ENCODE peak calls at places on chromosomes 12 and 14, in nine cellular contexts. One of them, this sample, is unnamed.

GRCh38 chr12:127944211-127944899 is 322.6 kb upstream of the TMEM132C start:
- DNase-seq in mesothelial cell of epicardium: no peak
- DNase-seq in amniotic epithelial cell: no peak
- DNase-seq in T1000: no peak
- DNase-seq in D721Med: no peak
- DNase-seq in GM13976: no peak
- DNase-seq in stimulated activated CD4-positive, alpha-beta T cell treated with anti-CD3 and anti-CD28 coated beads, Interleukin-1b, Interleukin-23, amount 100 ng/mL, for 1 hour: no peak
- DNase-seq in fibroblast of lung: no peak
- DNase-seq in CD4-positive, alpha-beta T cell: no peak
- DNase-seq in this sample: no peak

GRCh38 chr12:14845350-14845750 is 2.0 kb upstream of the ART4 start:
- DNase-seq in mesothelial cell of epicardium: no peak
- DNase-seq in amniotic epithelial cell: peak
- DNase-seq in T1000: peak
- DNase-seq in D721Med: peak
- DNase-seq in GM13976: peak
- DNase-seq in stimulated activated CD4-positive, alpha-beta T cell treated with anti-CD3 and anti-CD28 coated beads, Interleukin-1b, Interleukin-23, amount 100 ng/mL, for 1 hour: peak
- DNase-seq in fibroblast of lung: peak
- DNase-seq in CD4-positive, alpha-beta T cell: peak
- DNase-seq in this sample: peak

GRCh38 chr14:96135285-96135684 is 69.4 kb upstream of the BDKRB2 start:
- DNase-seq in mesothelial cell of epicardium: no peak
- DNase-seq in amniotic epithelial cell: no peak
- DNase-seq in T1000: no peak
- DNase-seq in D721Med: no peak
- DNase-seq in GM13976: no peak
- DNase-seq in stimulated activated CD4-positive, alpha-beta T cell treated with anti-CD3 and anti-CD28 coated beads, Interleukin-1b, Interleukin-23, amount 100 ng/mL, for 1 hour: no peak
- DNase-seq in fibroblast of lung: no peak
- DNase-seq in CD4-positive, alpha-beta T cell: no peak
- DNase-seq in this sample: no peak

GRCh38 chr14:104341532-104342434 is 203.4 kb downstream of the KIF26A start:
- DNase-seq in mesothelial cell of epicardium: peak
- DNase-seq in amniotic epithelial cell: no peak
- DNase-seq in T1000: no peak
- DNase-seq in D721Med: peak
- DNase-seq in GM13976: no peak
- DNase-seq in stimulated activated CD4-positive, alpha-beta T cell treated with anti-CD3 and anti-CD28 coated beads, Interleukin-1b, Interleukin-23, amount 100 ng/mL, for 1 hour: no peak
- DNase-seq in fibroblast of lung: no peak
- DNase-seq in CD4-positive, alpha-beta T cell: no peak
- DNase-seq in this sample: peak

GRCh38 chr12:121893901-121894540 is 5.4 kb downstream of the PSMD9 start:
- DNase-seq in mesothelial cell of epicardium: no peak
- DNase-seq in amniotic epithelial cell: peak
- DNase-seq in T1000: no peak
- DNase-seq in D721Med: no peak
- DNase-seq in GM13976: no peak
- DNase-seq in stimulated activated CD4-positive, alpha-beta T cell treated with anti-CD3 and anti-CD28 coated beads, Interleukin-1b, Interleukin-23, amount 100 ng/mL, for 1 hour: no peak
- DNase-seq in fibroblast of lung: peak
- DNase-seq in CD4-positive, alpha-beta T cell: no peak
- DNase-seq in this sample: no peak

GRCh38 chr12:51823875-51824565 is 24.5 kb downstream of the FIGNL2 start:
- DNase-seq in mesothelial cell of epicardium: no peak
- DNase-seq in amniotic epithelial cell: peak
- DNase-seq in T1000: no peak
- DNase-seq in D721Med: no peak
- DNase-seq in GM13976: no peak
- DNase-seq in stimulated activated CD4-positive, alpha-beta T cell treated with anti-CD3 and anti-CD28 coated beads, Interleukin-1b, Interleukin-23, amount 100 ng/mL, for 1 hour: no peak
- DNase-seq in fibroblast of lung: peak
- DNase-seq in CD4-positive, alpha-beta T cell: no peak
- DNase-seq in this sample: peak

GRCh38 chr14:32470161-32470705 is 141.1 kb downstream of the AKAP6 start:
- DNase-seq in mesothelial cell of epicardium: no peak
- DNase-seq in amniotic epithelial cell: no peak
- DNase-seq in T1000: no peak
- DNase-seq in D721Med: no peak
- DNase-seq in GM13976: no peak
- DNase-seq in stimulated activated CD4-positive, alpha-beta T cell treated with anti-CD3 and anti-CD28 coated beads, Interleukin-1b, Interleukin-23, amount 100 ng/mL, for 1 hour: no peak
- DNase-seq in fibroblast of lung: no peak
- DNase-seq in CD4-positive, alpha-beta T cell: no peak
- DNase-seq in this sample: no peak

GRCh38 chr14:55047301-55048053 is 4.0 kb upstream of the MAPK1IP1L start:
- DNase-seq in mesothelial cell of epicardium: no peak
- DNase-seq in amniotic epithelial cell: no peak
- DNase-seq in T1000: no peak
- DNase-seq in D721Med: no peak
- DNase-seq in GM13976: no peak
- DNase-seq in stimulated activated CD4-positive, alpha-beta T cell treated with anti-CD3 and anti-CD28 coated beads, Interleukin-1b, Interleukin-23, amount 100 ng/mL, for 1 hour: no peak
- DNase-seq in fibroblast of lung: no peak
- DNase-seq in CD4-positive, alpha-beta T cell: no peak
- DNase-seq in this sample: no peak

GRCh38 chr14:100896369-100897060 is 7.0 kb downstream of the RTL1 start:
- DNase-seq in mesothelial cell of epicardium: no peak
- DNase-seq in amniotic epithelial cell: no peak
- DNase-seq in T1000: no peak
- DNase-seq in D721Med: no peak
- DNase-seq in GM13976: no peak
- DNase-seq in stimulated activated CD4-positive, alpha-beta T cell treated with anti-CD3 and anti-CD28 coated beads, Interleukin-1b, Interleukin-23, amount 100 ng/mL, for 1 hour: no peak
- DNase-seq in fibroblast of lung: no peak
- DNase-seq in CD4-positive, alpha-beta T cell: no peak
- DNase-seq in this sample: peak